ENCODE peak calls at places on chromosome 1, in four cellular contexts. M is GM12878, N is HepG2, R is K562. P is an unnamed sample.

GRCh38 chr1:25204797-25205441 is 27.4 kb downstream of the SYF2 start:
- DNase-seq in M (no peak), R (peak), N (peak), P (peak)

GRCh38 chr1:234592240-234592639 is 17.7 kb downstream of the IRF2BP2 start:
- DNase-seq in R (peak), N (no peak), M (no peak), P (no peak)

GRCh38 chr1:202571719-202572339 is 138.4 kb downstream of the SYT2 start:
- DNase-seq in N (peak), R (peak), M (no peak), P (peak)

GRCh38 chr1:72851597-72851996 is 569.3 kb upstream of the NEGR1 start:
- DNase-seq in M (no peak), N (no peak), R (no peak), P (no peak)

GRCh38 chr1:40045182-40045581 is 4.7 kb downstream of the CAP1 start:
- DNase-seq in M (no peak), R (no peak), N (no peak), P (no peak)

GRCh38 chr1:8847990-8848389 is 30.5 kb downstream of the ENO1 start:
- DNase-seq in N (no peak), R (no peak), M (no peak), P (no peak)

GRCh38 chr1:68151690-68152089 is 80.6 kb downstream of the WLS start:
- DNase-seq in R (no peak), M (no peak), N (no peak), P (no peak)

GRCh38 chr1:109425902-109426277 is 358 bp downstream of the PSMA5 start:
- DNase-seq in N (peak), M (no peak), R (peak), P (peak)

GRCh38 chr1:215888159-215888558 is 321.1 kb downstream of the KCTD3 start:
- DNase-seq in N (no peak), M (no peak), R (no peak), P (no peak)

GRCh38 chr1:228867951-228868730 is 132.9 kb downstream of the RHOU start:
- DNase-seq in M (no peak), R (no peak), N (no peak), P (no peak)

GRCh38 chr1:228089520-228090380 is 7.2 kb downstream of the ARF1 start:
- DNase-seq in R (no peak), M (no peak), N (no peak), P (no peak)

GRCh38 chr1:77421504-77422233 is 139.8 kb downstream of the AK5 start:
- DNase-seq in N (no peak), R (no peak), M (no peak), P (no peak)

GRCh38 chr1:227793948-227794812 is 21.3 kb upstream of the PRSS38 start:
- DNase-seq in N (no peak), R (no peak), M (no peak), P (peak)

GRCh38 chr1:204261746-204262505 is 48.1 kb upstream of the GOLT1A start:
- DNase-seq in R (no peak), M (no peak), N (no peak), P (no peak)

GRCh38 chr1:23149110-23149509 is 19.5 kb downstream of the LUZP1 start:
- DNase-seq in N (peak), R (no peak), M (peak), P (no peak)

GRCh38 chr1:119903443-119903835 is 7.1 kb upstream of the ADAM30 start:
- DNase-seq in M (no peak), N (no peak), R (no peak), P (no peak)

GRCh38 chr1:181089777-181090505 is 1.4 kb downstream of the IER5 start:
- DNase-seq in R (peak), M (no peak), N (peak), P (no peak)

GRCh38 chr1:214747050-214747615 is 144.1 kb downstream of the CENPF start:
- DNase-seq in M (no peak), R (no peak), N (no peak), P (no peak)

GRCh38 chr1:3386603-3387002 is 67.9 kb upstream of the ARHGEF16 start:
- DNase-seq in R (no peak), M (no peak), N (no peak), P (no peak)

GRCh38 chr1:3381901-3382300 is 72.6 kb upstream of the ARHGEF16 start:
- DNase-seq in R (no peak), N (no peak), M (no peak), P (no peak)

GRCh38 chr1:3384407-3384806 is 70.1 kb upstream of the ARHGEF16 start:
- DNase-seq in N (no peak), R (no peak), M (no peak), P (no peak)

GRCh38 chr1:3380465-3380864 is 74.0 kb upstream of the ARHGEF16 start:
- DNase-seq in M (no peak), N (no peak), R (no peak), P (no peak)

GRCh38 chr1:3383679-3384078 is 70.8 kb upstream of the ARHGEF16 start:
- DNase-seq in M (no peak), N (no peak), R (no peak), P (no peak)
- TF ChIP-seq FOXM1 in M (no peak), N (no peak), R (no peak), P (no peak)

DNA sequence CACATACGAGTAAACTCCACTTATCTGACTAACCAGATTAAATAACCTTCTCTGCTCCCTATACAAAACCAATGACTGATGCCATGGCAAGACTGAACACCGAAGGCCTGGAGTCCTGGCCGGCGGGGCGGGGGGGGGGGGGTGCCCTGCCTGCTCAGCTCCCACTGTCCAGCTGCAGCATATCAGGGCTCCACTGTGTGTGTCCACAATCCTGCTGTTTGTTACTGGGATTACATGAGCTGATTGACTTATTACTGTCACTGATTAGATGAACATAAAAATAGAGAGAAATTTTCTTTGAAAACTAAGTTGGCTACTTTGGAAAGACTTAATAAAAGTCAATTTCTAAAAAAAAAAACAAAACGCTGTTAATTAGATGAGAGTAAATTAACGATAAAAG is 24.9 kb downstream of the TMEM63A start:
- DNase-seq in M (no peak), N (no peak), R (no peak), P (no peak)
- TF ChIP-seq FOXM1 in M (no peak), N (no peak), R (no peak), P (no peak)

GRCh38 chr1:3128431-3129132 is 59.6 kb downstream of the PRDM16 start:
- DNase-seq in M (no peak), N (no peak), R (no peak), P (no peak)
- TF ChIP-seq FOXM1 in M (no peak), N (no peak), R (no peak), P (no peak)

GRCh38 chr1:38806090-38806489 is 53.5 kb downstream of the RRAGC start:
- DNase-seq in M (no peak), R (no peak), N (no peak), P (no peak)

GRCh38 chr1:38804062-38804886 is 55.3 kb downstream of the RRAGC start:
- DNase-seq in N (no peak), M (no peak), R (no peak), P (peak)

GRCh38 chr1:38800720-38801671 is 58.6 kb downstream of the RRAGC start:
- DNase-seq in R (no peak), N (no peak), M (no peak), P (no peak)

GRCh38 chr1:38803647-38804046 is 55.9 kb downstream of the RRAGC start:
- DNase-seq in R (no peak), N (no peak), M (no peak), P (no peak)

GRCh38 chr1:38805036-38805435 is 54.5 kb downstream of the RRAGC start:
- DNase-seq in R (no peak), N (no peak), M (no peak), P (no peak)
- TF ChIP-seq FOXM1 in R (no peak), N (no peak), M (no peak), P (no peak)

DNA sequence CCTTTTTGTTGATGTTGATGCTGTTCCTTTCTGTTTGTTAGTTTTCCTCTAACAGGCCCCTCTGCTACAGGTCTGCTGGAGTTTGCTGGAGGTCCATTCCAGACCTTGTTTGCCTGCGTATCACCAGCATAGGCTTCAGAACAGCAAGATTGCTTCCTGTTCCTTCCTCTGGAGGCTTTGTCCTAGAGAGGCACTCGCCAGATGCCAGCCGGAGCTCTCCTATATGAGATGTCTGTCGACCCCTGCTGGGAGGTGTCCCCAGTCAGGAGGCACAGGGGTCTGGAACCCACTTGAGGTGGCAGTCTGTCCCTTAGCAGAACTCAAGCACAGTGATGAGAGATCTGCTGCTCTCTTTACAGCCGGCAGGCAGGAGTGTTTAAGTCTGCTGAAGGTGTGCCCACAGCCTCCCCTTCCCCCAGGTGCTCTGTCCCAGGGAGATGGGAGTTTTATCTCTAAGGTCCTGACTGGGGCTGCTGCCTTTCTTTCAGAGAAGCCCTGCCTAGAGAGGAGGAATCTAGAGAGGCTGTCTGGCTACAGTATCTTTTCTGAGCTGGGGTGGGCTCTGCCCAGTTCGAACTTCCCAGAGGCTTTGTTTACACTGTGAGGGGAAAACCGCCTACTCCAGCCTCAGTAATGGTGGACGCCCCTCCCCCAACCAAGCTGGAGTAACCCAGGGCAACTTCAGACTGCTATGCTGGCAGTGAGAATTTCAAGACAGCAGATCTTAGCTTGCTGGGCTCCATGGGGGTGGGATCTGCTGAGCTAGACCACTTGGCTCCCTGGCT is 204.9 kb downstream of the GPR52 start:
- DNase-seq in N (peak), M (no peak), R (no peak), P (no peak)
- TF ChIP-seq FOXM1 in N (no peak), M (no peak), R (no peak), P (no peak)

P was measured in HEK293T.